ENCODE peak calls at places on chromosomes 5 and 9, in nine cellular contexts. Q is GM06990, P is Caco-2, O is adrenal gland, T is pancreas, X is astrocyte, I is A673, W is hepatocyte, Y is dorsolateral prefrontal cortex. E is an unnamed sample.

GRCh38 chr9:126496781-126497667 is 116.7 kb upstream of the LMX1B start:
- DNase-seq in W (no peak), Y (no peak), T (peak; percentile 39), I (no peak), O (no peak), P (no peak), Q (no peak), X (no peak), E (no peak)

GRCh38 chr9:90958328-90958727 is 156.7 kb downstream of the SYK start:
- DNase-seq in Y (no peak), W (no peak), Q (no peak), P (no peak), I (no peak), O (no peak), X (no peak), T (no peak), E (no peak)

GRCh38 chr5:2423634-2424033 is 327.8 kb downstream of the IRX2 start:
- DNase-seq in W (no peak), O (no peak), P (no peak), X (no peak), T (no peak), I (no peak), Q (no peak), Y (no peak), E (no peak)

GRCh38 chr5:171310816-171311697 is 2.0 kb downstream of the TLX3 start:
- DNase-seq in I (peak; percentile 29), Y (no peak), W (peak; percentile 45), P (peak; percentile 52), X (no peak), T (peak; percentile 63), O (no peak), Q (no peak), E (no peak)

GRCh38 chr5:72152506-72152905 is 45.2 kb downstream of the MAP1B start:
- DNase-seq in T (no peak), P (no peak), O (no peak), Q (no peak), I (no peak), W (no peak), Y (no peak), X (peak; percentile 45), E (no peak)

GRCh38 chr5:112863549-112863948 is 2.5 kb downstream of the SRP19 start:
- DNase-seq in W (no peak), T (peak; percentile 62), I (no peak), Y (peak; percentile 8), O (peak; percentile 34), P (no peak), Q (no peak), X (peak; percentile 12), E (no peak)

GRCh38 chr9:113997610-113998009 is 80.5 kb downstream of the AMBP start:
- DNase-seq in I (no peak), X (no peak), Y (no peak), O (peak; percentile 13), P (no peak), Q (no peak), T (no peak), W (no peak), E (peak; percentile 11)

GRCh38 chr9:109865521-109865920 is 85.5 kb downstream of the PALM2AKAP2 start:
- DNase-seq in X (no peak), T (no peak), W (no peak), Y (no peak), Q (no peak), O (no peak), I (no peak), P (no peak), E (no peak)

GRCh38 chr9:34145165-34145564 is 18.7 kb upstream of the DCAF12 start:
- DNase-seq in I (no peak), X (peak; percentile 52), Q (no peak), P (no peak), T (no peak), W (no peak), Y (no peak), O (peak; percentile 51), E (no peak)

GRCh38 chr5:73393606-73394489 is 54.7 kb downstream of the FOXD1 start:
- DNase-seq in Y (no peak), Q (no peak), O (no peak), P (peak; percentile 16), I (peak; percentile 76), X (no peak), W (peak; percentile 16), T (no peak), E (no peak)

GRCh38 chr9:109912082-109912581 is 132.1 kb downstream of the PALM2AKAP2 start:
- DNase-seq in Y (no peak), W (no peak), X (peak; percentile 58), T (no peak), Q (no peak), I (no peak), P (no peak), O (no peak), E (no peak)

GRCh38 chr9:132547052-132547431 is 35.4 kb upstream of the BARHL1 start:
- DNase-seq in O (no peak), W (no peak), Y (no peak), Q (no peak), I (no peak), P (no peak), T (peak; percentile 22), X (no peak), E (no peak)

GRCh38 chr5:173477320-173478055 is 139.0 kb downstream of the BOD1 start:
- DNase-seq in I (no peak), Q (no peak), P (no peak), O (no peak), X (peak; percentile 88), T (no peak), W (peak; percentile 43), Y (no peak), E (no peak)

GRCh38 chr5:76225316-76225715 is 142.1 kb downstream of the SV2C start:
- DNase-seq in W (no peak), I (no peak), Q (no peak), T (no peak), O (no peak), P (no peak), Y (no peak), X (no peak), E (no peak)

GRCh38 chr5:111469905-111470304 is 42.4 kb downstream of the STARD4 start:
- DNase-seq in T (no peak), Y (no peak), I (no peak), O (no peak), Q (no peak), P (no peak), W (no peak), X (no peak), E (no peak)

GRCh38 chr5:111472096-111472495 is 40.2 kb downstream of the STARD4 start:
- DNase-seq in O (no peak), Q (no peak), X (no peak), W (no peak), T (no peak), P (no peak), Y (no peak), I (no peak), E (no peak)

GRCh38 chr5:111472579-111472978 is 39.8 kb downstream of the STARD4 start:
- DNase-seq in Q (no peak), I (no peak), O (no peak), Y (no peak), X (no peak), P (no peak), W (no peak), T (no peak), E (no peak)

GRCh38 chr5:111469293-111469896 is 42.9 kb downstream of the STARD4 start:
- DNase-seq in Y (no peak), X (no peak), P (no peak), T (no peak), O (no peak), Q (no peak), I (no peak), W (no peak), E (no peak)
- TF ChIP-seq CTCF in Y (no peak), X (no peak), P (no peak), T (no peak), O (no peak), Q (no peak), I (no peak), W (no peak), E (no peak)

GRCh38 chr9:68896495-68896894 is 117.4 kb downstream of the PRKACG start:
- DNase-seq in X (no peak), Y (no peak), I (no peak), P (no peak), W (no peak), T (no peak), Q (no peak), O (no peak), E (no peak)
- H3K4me3 ChIP-seq in X (no peak overlapping the region), Y (no peak overlapping the region), I (no peak overlapping the region), P (no peak overlapping the region), W (no peak overlapping the region), T (no peak overlapping the region), Q (no peak overlapping the region), O (no peak overlapping the region), E (no peak overlapping the region)

GRCh38 chr5:142221091-142221860 is 103.5 kb downstream of the SPRY4 start:
- DNase-seq in W (no peak), I (peak; percentile 43), P (no peak), Y (no peak), T (no peak), Q (no peak), O (no peak), X (no peak), E (no peak)
- H3K27me3 ChIP-seq in W (peaks cover 3% of the 10 kb centered on the region), I (no peaks in the 10 kb centered on the region), P (no peaks in the 10 kb centered on the region), Y (no peaks in the 10 kb centered on the region), T (no peaks in the 10 kb centered on the region), Q (no peaks in the 10 kb centered on the region), O (no peaks in the 10 kb centered on the region), X (peaks cover 10% of the 10 kb centered on the region), E (no peaks in the 10 kb centered on the region)

GRCh38 chr9:136316271-136316751 is 11.0 kb upstream of the GPSM1 start:
- DNase-seq in O (no peak), W (no peak), T (peak; percentile 43), Q (no peak), I (no peak), Y (no peak), X (no peak), P (no peak), E (peak; percentile 38)

GRCh38 chr9:136317695-136318094 is 9.6 kb upstream of the GPSM1 start:
- DNase-seq in X (no peak), P (no peak), I (no peak), O (no peak), Q (no peak), Y (no peak), T (peak; percentile 51), W (no peak), E (no peak)

GRCh38 chr9:136316896-136317676 is 10.3 kb upstream of the GPSM1 start:
- DNase-seq in O (peak; percentile 81), P (no peak), W (no peak), Y (no peak), X (no peak), I (no peak), Q (no peak), T (peak; percentile 39), E (no peak)

GRCh38 chr9:136318769-136319241 is 8.5 kb upstream of the GPSM1 start:
- DNase-seq in Q (no peak), O (no peak), T (peak; percentile 56), W (no peak), Y (no peak), P (no peak), X (no peak), I (no peak), E (no peak)

GRCh38 chr9:136318111-136318768 is 9.1 kb upstream of the GPSM1 start:
- DNase-seq in Y (no peak), P (no peak), T (peak; percentile 43), W (no peak), I (no peak), O (no peak), X (no peak), Q (no peak), E (no peak)
- TF ChIP-seq CTCF in Y (no peak), P (no peak), T (no peak), W (no peak), I (no peak), O (no peak), X (no peak), Q (no peak), E (no peak)

GRCh38 chr9:111632695-111633388 is 1.7 kb downstream of the DNAJC25 start:
- DNase-seq in P (no peak), I (peak; percentile 77), O (no peak), X (no peak), W (no peak), T (no peak), Y (no peak), Q (no peak), E (no peak)
- H3K4me3 ChIP-seq in P (peak overlapping the region; percentile 7), I (peak overlapping the region; percentile 80), O (no peak overlapping the region), X (peak overlapping the region; percentile 99), W (no peak overlapping the region), T (peak overlapping the region; percentile 76), Y (peak overlapping the region; percentile 98), Q (peak overlapping the region; percentile 90), E (no peak overlapping the region)

E was measured in CD8-positive, alpha-beta T cell.